ENCODE peak calls at places on chromosomes 1 and 21, in four cellular contexts. N, A, C and R are unnamed samples.

GRCh38 chr1:38436006-38436405 is 389.4 kb upstream of the POU3F1 start:
- DNase-seq in N (no peak), C (no peak), A (no peak), R (no peak)

GRCh38 chr1:222824641-222825040 is 9.8 kb downstream of the DISP1 start:
- DNase-seq in N (no peak), A (no peak), C (no peak), R (no peak)

GRCh38 chr1:14840374-14840773 is 241.9 kb downstream of the KAZN start:
- DNase-seq in A (no peak), N (no peak), C (no peak), R (no peak)

GRCh38 chr21:31414601-31415000 is 70.5 kb upstream of the TIAM1 start:
- DNase-seq in C (no peak), N (no peak), A (no peak), R (no peak)

GRCh38 chr1:96096138-96097011 is 625.2 kb upstream of the PTBP2 start:
- DNase-seq in A (no peak), C (no peak), N (no peak), R (no peak)

GRCh38 chr1:244207935-244208244 is 156.8 kb downstream of the ZBTB18 start:
- DNase-seq in C (no peak), A (no peak), N (no peak), R (no peak)

GRCh38 chr1:229114781-229115417 is 156.0 kb upstream of the RAB4A start:
- DNase-seq in N (no peak), C (no peak), A (no peak), R (no peak)

GRCh38 chr1:203280061-203280460 is 25.3 kb upstream of the BTG2 start:
- DNase-seq in N (no peak), A (no peak), C (no peak), R (peak)

GRCh38 chr1:94580367-94581115 is 39.0 kb upstream of the F3 start:
- DNase-seq in A (no peak), N (no peak), C (no peak), R (no peak)

GRCh38 chr1:182616130-182617074 is 12.2 kb upstream of the RGS16 start:
- DNase-seq in N (peak), A (no peak), C (peak), R (no peak)

GRCh38 chr1:229947968-229948367 is 119.1 kb upstream of the GALNT2 start:
- DNase-seq in A (no peak), N (no peak), C (no peak), R (no peak)

GRCh38 chr1:110462964-110463363 is 12.0 kb downstream of the PROK1 start:
- DNase-seq in N (no peak), A (no peak), C (no peak), R (no peak)

GRCh38 chr1:112714313-112715263 is 544 bp downstream of the PPM1J start:
- DNase-seq in N (no peak), C (no peak), A (no peak), R (peak)

GRCh38 chr1:28577052-28577678 is 14.9 kb upstream of the RAB42 start:
- DNase-seq in C (no peak), A (no peak), N (no peak), R (no peak)

GRCh38 chr1:37186246-37186756 is 152.0 kb upstream of the GRIK3 start:
- DNase-seq in N (no peak), A (no peak), C (no peak), R (no peak)

GRCh38 chr1:16716691-16717173 is 23.6 kb upstream of the RNU1-4 start:
- DNase-seq in A (no peak), N (no peak), C (no peak), R (no peak)

GRCh38 chr1:92748138-92748537 is 36.8 kb downstream of the EVI5 start:
- DNase-seq in A (no peak), C (no peak), N (no peak), R (no peak)

GRCh38 chr1:58874757-58875755 is 91.2 kb upstream of the JUN start:
- DNase-seq in A (no peak), C (peak), N (no peak), R (no peak)

GRCh38 chr1:224132901-224133300 is 19.0 kb downstream of the FBXO28 start:
- DNase-seq in N (no peak), C (no peak), A (no peak), R (no peak)

GRCh38 chr1:32014937-32015363 is 1.3 kb downstream of the KHDRBS1 start:
- DNase-seq in N (no peak), C (no peak), A (no peak), R (no peak)

GRCh38 chr1:18999287-18999852 is 42.9 kb upstream of the IFFO2 start:
- DNase-seq in N (no peak), C (no peak), A (no peak), R (no peak)

GRCh38 chr1:47593001-47593568 is 155.2 kb downstream of the FOXD2 start:
- DNase-seq in A (no peak), N (no peak), C (no peak), R (no peak)

GRCh38 chr1:212918751-212919150 is 31.6 kb upstream of the VASH2 start:
- DNase-seq in N (no peak), C (no peak), A (no peak), R (no peak)

GRCh38 chr1:23548704-23549143 is 10.6 kb downstream of the ID3 start:
- DNase-seq in A (no peak), N (peak), C (peak), R (peak)

GRCh38 chr21:35401476-35401875 is 352.4 kb upstream of the RUNX1 start:
- DNase-seq in A (no peak), N (no peak), C (no peak), R (no peak)

GRCh38 chr1:155136728-155137127 is 1.1 kb downstream of the SLC50A1 start:
- DNase-seq in A (no peak), C (no peak), N (peak), R (no peak)

GRCh38 chr1:21852282-21853129 is 40.4 kb downstream of the LDLRAD2 start:
- DNase-seq in C (no peak), A (no peak), N (peak), R (no peak)

GRCh38 chr1:167981933-167982332 is 45.1 kb upstream of the MPC2 start:
- DNase-seq in C (no peak), N (no peak), A (no peak), R (no peak)

GRCh38 chr1:11898086-11898785 is 28.0 kb downstream of the KIAA2013 start:
- DNase-seq in N (no peak), A (no peak), C (no peak), R (no peak)

GRCh38 chr1:113976609-113977278 is 2.5 kb upstream of the OLFML3 start:
- DNase-seq in A (peak), N (no peak), C (no peak), R (no peak)

GRCh38 chr1:227901906-227902640 is 45.7 kb downstream of the WNT9A start:
- DNase-seq in A (peak), N (no peak), C (no peak), R (no peak)

GRCh38 chr1:214331180-214331579 is 50.2 kb downstream of the SMYD2 start:
- DNase-seq in C (peak), N (no peak), A (no peak), R (no peak)

GRCh38 chr1:98761238-98761637 is 99.7 kb downstream of the SNX7 start:
- DNase-seq in A (no peak), C (no peak), N (no peak), R (no peak)

GRCh38 chr1:41530411-41530810 is 45.9 kb upstream of the EDN2 start:
- DNase-seq in C (no peak), A (no peak), N (no peak), R (no peak)

GRCh38 chr1:111778541-111779051 is 22.9 kb downstream of the DDX20 start:
- DNase-seq in N (no peak), C (no peak), A (no peak), R (no peak)

GRCh38 chr1:211604548-211604947 is 25.6 kb upstream of the SLC30A1 start:
- DNase-seq in N (no peak), A (no peak), C (no peak), R (no peak)

GRCh38 chr1:53148123-53148522 is 5.7 kb upstream of the SLC1A7 start:
- DNase-seq in C (no peak), A (no peak), N (no peak), R (no peak)

GRCh38 chr1:162196387-162196786 is 126.9 kb downstream of the NOS1AP start:
- DNase-seq in A (no peak), C (no peak), N (peak), R (no peak)

DNA sequence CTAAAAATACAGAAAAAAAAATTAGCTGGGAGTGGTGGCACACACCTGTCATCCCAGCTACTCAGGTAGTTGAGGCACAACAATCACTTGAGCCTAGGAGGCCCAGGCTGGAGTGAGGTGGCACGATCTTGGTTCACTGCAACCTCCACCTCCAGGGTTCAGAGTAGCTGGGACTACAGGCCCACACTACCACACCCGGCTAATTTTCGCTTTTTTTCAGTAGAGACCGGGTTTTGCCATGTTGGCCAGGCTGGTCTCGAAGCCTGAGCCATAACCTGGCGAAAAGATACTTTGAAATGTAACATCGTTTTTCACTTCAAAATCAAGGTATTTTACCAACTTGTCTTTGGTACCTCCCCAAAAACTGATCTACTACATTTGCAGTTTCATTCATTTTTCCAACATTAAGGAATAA is 6.1 kb downstream of the GAS5 start:
- DNase-seq in N (no peak), C (no peak), A (no peak), R (no peak)
- TF ChIP-seq CTCF in N (no peak), C (no peak), A (no peak), R (no peak)

GRCh38 chr1:165424454-165425283 is 20.3 kb downstream of the RXRG start:
- DNase-seq in A (no peak), N (no peak), C (peak), R (no peak)
- TF ChIP-seq POLR2A in A (no peak), N (no peak), C (no peak), R (no peak)

GRCh38 chr1:161074676-161075368 is 5.1 kb upstream of the ARHGAP30 start:
- DNase-seq in A (no peak), C (no peak), N (no peak), R (no peak)
- H3K4me3 ChIP-seq in A (no peak), C (no peak), N (no peak), R (no peak)

GRCh38 chr21:39641827-39642450 is 29.2 kb downstream of the B3GALT5 start:
- DNase-seq in A (no peak), C (no peak), N (no peak), R (no peak)
- TF ChIP-seq CTCF in A (no peak), C (no peak), N (no peak), R (no peak)

GRCh38 chr1:33255347-33256311 is 663 bp upstream of the ZNF362 start:
- DNase-seq in N (peak), A (peak), C (peak), R (peak)
- TF ChIP-seq POLR2A in N (peak), A (peak), C (no peak), R (peak)

DNA sequence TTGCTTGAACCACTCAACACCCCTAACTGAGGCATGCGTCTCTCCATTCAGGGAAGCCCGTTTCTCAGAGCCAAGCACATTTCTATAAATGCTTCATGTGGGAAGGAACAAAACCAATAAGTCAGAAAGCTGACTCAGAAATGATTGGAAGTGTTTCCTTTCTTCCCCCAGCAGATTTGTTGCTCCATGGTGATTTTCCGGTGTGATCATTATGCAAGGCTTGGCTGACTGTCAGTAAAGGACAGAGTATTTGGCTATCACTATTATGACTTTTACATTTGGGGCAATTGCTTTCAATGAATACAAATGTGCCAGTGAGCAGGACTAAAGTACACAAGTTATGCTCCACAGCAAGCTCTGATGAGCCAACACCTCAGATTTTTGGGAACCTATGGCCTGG is 53.3 kb upstream of the ZC3H11B start:
- DNase-seq in A (no peak), N (no peak), C (no peak), R (no peak)
- H3K4me3 ChIP-seq in A (no peak), N (no peak), C (no peak), R (no peak)

GRCh38 chr1:81543764-81544163 is 257.0 kb upstream of the ADGRL2 start:
- DNase-seq in A (no peak), C (no peak), N (no peak), R (no peak)
- TF ChIP-seq CTCF in A (no peak), C (no peak), N (no peak), R (no peak)

DNA sequence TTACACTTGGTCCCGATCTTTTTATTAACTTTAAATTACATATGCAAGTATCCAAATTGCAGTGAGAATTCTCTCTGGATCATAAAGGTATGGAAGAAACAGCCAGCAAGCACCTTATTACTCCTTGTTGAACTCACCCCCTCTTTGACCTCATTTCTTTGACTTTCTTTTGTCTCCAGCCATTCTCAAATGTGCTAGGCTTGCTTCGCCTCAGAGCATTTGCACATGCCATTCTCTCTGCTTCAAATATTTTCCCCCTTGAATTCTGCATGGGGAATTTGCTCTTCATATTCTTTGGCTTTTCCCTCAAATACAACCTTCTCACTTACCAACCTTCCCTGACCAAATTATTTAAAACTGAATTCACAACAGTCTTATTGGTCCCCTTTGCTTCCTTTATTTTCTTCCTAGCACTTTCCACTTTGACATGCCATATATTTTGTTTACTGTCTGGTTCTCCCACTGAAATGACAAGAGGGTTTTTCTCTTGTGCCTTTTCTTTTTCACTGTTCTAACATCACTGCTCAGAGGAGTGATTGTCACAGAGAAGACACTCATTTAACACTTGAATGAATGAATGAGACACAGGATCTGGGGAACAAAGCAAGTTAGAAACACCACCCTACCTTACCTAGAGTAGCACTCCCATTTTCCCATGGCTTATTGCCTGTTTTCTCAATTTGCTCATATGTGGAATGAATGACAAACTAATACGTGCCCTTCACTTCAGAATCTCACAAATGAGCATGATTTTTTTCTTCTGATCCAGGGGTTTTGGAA is 1.4 kb upstream of the PGBD2 start:
- DNase-seq in N (no peak), A (no peak), C (no peak), R (no peak)
- TF ChIP-seq POLR2A in N (no peak), A (no peak), C (no peak), R (no peak)